ENCODE peak calls at places on chromosomes 6 and 20, in five cellular contexts. One of them, this sample, is unnamed.

GRCh38 chr6:31971279-31971992 is 502 bp downstream of the DXO start:
- DNase-seq in stimulated activated CD4-positive, alpha-beta T cell treated with anti-CD3 and anti-CD28 coated beads, Interleukin-1b, Interleukin-23, amount 100 ng/mL, for 48 hours: no peak
- DNase-seq in small intestine: no peak
- DNase-seq in left colon: peak; percentile 25
- DNase-seq in posterior cingulate gyrus: no peak
- DNase-seq in this sample: no peak

GRCh38 chr20:32040142-32040953 is 11.7 kb upstream of the HCK start:
- DNase-seq in stimulated activated CD4-positive, alpha-beta T cell treated with anti-CD3 and anti-CD28 coated beads, Interleukin-1b, Interleukin-23, amount 100 ng/mL, for 48 hours: no peak
- DNase-seq in posterior cingulate gyrus: no peak
- DNase-seq in small intestine: no peak
- DNase-seq in left colon: peak; percentile 18
- DNase-seq in this sample: no peak

GRCh38 chr6:14037402-14038277 is 79.9 kb upstream of the CD83 start:
- DNase-seq in small intestine: no peak
- DNase-seq in stimulated activated CD4-positive, alpha-beta T cell treated with anti-CD3 and anti-CD28 coated beads, Interleukin-1b, Interleukin-23, amount 100 ng/mL, for 48 hours: no peak
- DNase-seq in posterior cingulate gyrus: no peak
- DNase-seq in left colon: no peak
- DNase-seq in this sample: no peak

GRCh38 chr20:23493172-23493772 is 2.4 kb downstream of the CST8 start:
- DNase-seq in stimulated activated CD4-positive, alpha-beta T cell treated with anti-CD3 and anti-CD28 coated beads, Interleukin-1b, Interleukin-23, amount 100 ng/mL, for 48 hours: no peak
- DNase-seq in left colon: no peak
- DNase-seq in small intestine: no peak
- DNase-seq in posterior cingulate gyrus: no peak
- DNase-seq in this sample: no peak

GRCh38 chr6:111912904-111913303 is 39.7 kb upstream of the FYN start:
- DNase-seq in posterior cingulate gyrus: no peak
- DNase-seq in small intestine: no peak
- DNase-seq in left colon: no peak
- DNase-seq in stimulated activated CD4-positive, alpha-beta T cell treated with anti-CD3 and anti-CD28 coated beads, Interleukin-1b, Interleukin-23, amount 100 ng/mL, for 48 hours: peak; percentile 9
- DNase-seq in this sample: peak; percentile 39

GRCh38 chr20:63493563-63494020 is 5.3 kb downstream of the EEF1A2 start:
- DNase-seq in posterior cingulate gyrus: peak; percentile 63
- DNase-seq in small intestine: no peak
- DNase-seq in left colon: no peak
- DNase-seq in stimulated activated CD4-positive, alpha-beta T cell treated with anti-CD3 and anti-CD28 coated beads, Interleukin-1b, Interleukin-23, amount 100 ng/mL, for 48 hours: no peak
- DNase-seq in this sample: no peak

GRCh38 chr20:46361386-46361785 is 45.0 kb downstream of the ELMO2 start:
- DNase-seq in small intestine: no peak
- DNase-seq in left colon: no peak
- DNase-seq in stimulated activated CD4-positive, alpha-beta T cell treated with anti-CD3 and anti-CD28 coated beads, Interleukin-1b, Interleukin-23, amount 100 ng/mL, for 48 hours: peak; percentile 20
- DNase-seq in posterior cingulate gyrus: no peak
- DNase-seq in this sample: peak; percentile 34

GRCh38 chr6:74578339-74578738 is 627.5 kb downstream of the COL12A1 start:
- DNase-seq in stimulated activated CD4-positive, alpha-beta T cell treated with anti-CD3 and anti-CD28 coated beads, Interleukin-1b, Interleukin-23, amount 100 ng/mL, for 48 hours: no peak
- DNase-seq in small intestine: no peak
- DNase-seq in posterior cingulate gyrus: no peak
- DNase-seq in left colon: no peak
- DNase-seq in this sample: no peak

GRCh38 chr20:25695532-25696383 is 895 bp downstream of the ZNF337 start:
- DNase-seq in stimulated activated CD4-positive, alpha-beta T cell treated with anti-CD3 and anti-CD28 coated beads, Interleukin-1b, Interleukin-23, amount 100 ng/mL, for 48 hours: no peak
- DNase-seq in left colon: no peak
- DNase-seq in small intestine: peak; percentile 16
- DNase-seq in posterior cingulate gyrus: no peak
- DNase-seq in this sample: peak; percentile 19

GRCh38 chr6:43246301-43247114 is 3.2 kb downstream of the TTBK1 start:
- DNase-seq in posterior cingulate gyrus: peak; percentile 92
- DNase-seq in small intestine: peak; percentile 70
- DNase-seq in stimulated activated CD4-positive, alpha-beta T cell treated with anti-CD3 and anti-CD28 coated beads, Interleukin-1b, Interleukin-23, amount 100 ng/mL, for 48 hours: no peak
- DNase-seq in left colon: peak; percentile 65
- DNase-seq in this sample: peak; percentile 28

GRCh38 chr6:26103141-26103769 is 16.0 kb downstream of the HFE start:
- DNase-seq in posterior cingulate gyrus: no peak
- DNase-seq in stimulated activated CD4-positive, alpha-beta T cell treated with anti-CD3 and anti-CD28 coated beads, Interleukin-1b, Interleukin-23, amount 100 ng/mL, for 48 hours: no peak
- DNase-seq in left colon: no peak
- DNase-seq in small intestine: peak; percentile 49
- DNase-seq in this sample: no peak

GRCh38 chr6:166237611-166238010 is 70.0 kb upstream of the TBXT start:
- DNase-seq in posterior cingulate gyrus: no peak
- DNase-seq in left colon: no peak
- DNase-seq in stimulated activated CD4-positive, alpha-beta T cell treated with anti-CD3 and anti-CD28 coated beads, Interleukin-1b, Interleukin-23, amount 100 ng/mL, for 48 hours: no peak
- DNase-seq in small intestine: no peak
- DNase-seq in this sample: no peak

GRCh38 chr6:43831211-43831610 is 61.2 kb downstream of the VEGFA start:
- DNase-seq in small intestine: peak; percentile 96
- DNase-seq in stimulated activated CD4-positive, alpha-beta T cell treated with anti-CD3 and anti-CD28 coated beads, Interleukin-1b, Interleukin-23, amount 100 ng/mL, for 48 hours: no peak
- DNase-seq in left colon: peak; percentile 43
- DNase-seq in posterior cingulate gyrus: no peak
- DNase-seq in this sample: no peak

GRCh38 chr6:68634503-68635411 is at the start of gene ADGRB3:
- DNase-seq in stimulated activated CD4-positive, alpha-beta T cell treated with anti-CD3 and anti-CD28 coated beads, Interleukin-1b, Interleukin-23, amount 100 ng/mL, for 48 hours: no peak
- DNase-seq in small intestine: peak; percentile 23
- DNase-seq in posterior cingulate gyrus: peak; percentile 98
- DNase-seq in left colon: peak; percentile 68
- DNase-seq in this sample: peak; percentile 25

GRCh38 chr6:82183642-82184282 is 63.8 kb downstream of the IBTK start:
- DNase-seq in left colon: no peak
- DNase-seq in posterior cingulate gyrus: no peak
- DNase-seq in stimulated activated CD4-positive, alpha-beta T cell treated with anti-CD3 and anti-CD28 coated beads, Interleukin-1b, Interleukin-23, amount 100 ng/mL, for 48 hours: no peak
- DNase-seq in small intestine: no peak
- DNase-seq in this sample: no peak

GRCh38 chr20:32203556-32204484 is 3.7 kb downstream of the PLAGL2 start:
- DNase-seq in left colon: no peak
- DNase-seq in small intestine: peak; percentile 70
- DNase-seq in stimulated activated CD4-positive, alpha-beta T cell treated with anti-CD3 and anti-CD28 coated beads, Interleukin-1b, Interleukin-23, amount 100 ng/mL, for 48 hours: peak; percentile 87
- DNase-seq in posterior cingulate gyrus: no peak
- DNase-seq in this sample: peak; percentile 93

GRCh38 chr6:158474961-158475343 is 84.9 kb upstream of the TMEM181 start:
- DNase-seq in left colon: peak; percentile 13
- DNase-seq in small intestine: peak; percentile 38
- DNase-seq in posterior cingulate gyrus: no peak
- DNase-seq in stimulated activated CD4-positive, alpha-beta T cell treated with anti-CD3 and anti-CD28 coated beads, Interleukin-1b, Interleukin-23, amount 100 ng/mL, for 48 hours: no peak
- DNase-seq in this sample: no peak

GRCh38 chr20:4607287-4607713 is 114.4 kb upstream of the PRND start:
- DNase-seq in stimulated activated CD4-positive, alpha-beta T cell treated with anti-CD3 and anti-CD28 coated beads, Interleukin-1b, Interleukin-23, amount 100 ng/mL, for 48 hours: peak; percentile 39
- DNase-seq in left colon: peak; percentile 26
- DNase-seq in posterior cingulate gyrus: no peak
- DNase-seq in small intestine: peak; percentile 57
- DNase-seq in this sample: peak; percentile 74

GRCh38 chr6:109978174-109979032 is at the start of gene GPR6:
- DNase-seq in left colon: peak; percentile 63
- DNase-seq in posterior cingulate gyrus: peak; percentile 96
- DNase-seq in small intestine: peak; percentile 26
- DNase-seq in stimulated activated CD4-positive, alpha-beta T cell treated with anti-CD3 and anti-CD28 coated beads, Interleukin-1b, Interleukin-23, amount 100 ng/mL, for 48 hours: peak; percentile 34
- DNase-seq in this sample: peak; percentile 79